ENCODE peak calls at places on chromosomes 3 and 15, in ten cellular contexts. J, G, P, X, S, E, K, R, B and Q are unnamed samples.

GRCh38 chr3:108124337-108125150 is 33.7 kb upstream of the CD47 start:
- DNase-seq in J (no peak), G (no peak), P (no peak), X (peak; percentile 46), S (no peak), E (peak; percentile 82), K (peak; percentile 80), R (no peak), B (peak; percentile 56), Q (no peak)

GRCh38 chr3:14795996-14796395 is 22.8 kb upstream of the FGD5 start:
- DNase-seq in J (no peak), G (no peak), P (no peak), X (no peak), S (no peak), E (no peak), K (no peak), R (no peak), B (no peak), Q (no peak)

GRCh38 chr3:107284570-107284969 is 92.7 kb upstream of the CCDC54 start:
- DNase-seq in J (no peak), G (no peak), P (no peak), X (no peak), S (no peak), E (no peak), K (no peak), R (no peak), B (no peak), Q (no peak)

GRCh38 chr15:66619152-66619903 is 53.5 kb upstream of the LCTL start:
- DNase-seq in J (peak; percentile 63), G (peak; percentile 78), P (peak; percentile 65), X (no peak), S (no peak), E (peak; percentile 18), K (peak; percentile 35), R (peak; percentile 83), B (peak; percentile 42), Q (peak; percentile 30)

GRCh38 chr3:107911337-107912000 is 179.4 kb downstream of the CD47 start:
- DNase-seq in J (no peak), G (no peak), P (no peak), X (no peak), S (no peak), E (no peak), K (no peak), R (no peak), B (no peak), Q (no peak)

GRCh38 chr15:39180494-39180930 is 400.4 kb upstream of the THBS1 start:
- DNase-seq in J (no peak), G (no peak), P (no peak), X (no peak), S (no peak), E (no peak), K (no peak), R (no peak), B (no peak), Q (no peak)

GRCh38 chr3:113507501-113508067 is 7.4 kb downstream of the SPICE1 start:
- DNase-seq in J (no peak), G (no peak), P (no peak), X (no peak), S (no peak), E (no peak), K (no peak), R (no peak), B (no peak), Q (no peak)

GRCh38 chr3:49001155-49001554 is 6.0 kb upstream of the WDR6 start:
- DNase-seq in J (no peak), G (no peak), P (no peak), X (no peak), S (no peak), E (no peak), K (no peak), R (no peak), B (no peak), Q (no peak)

GRCh38 chr15:63895194-63895593 is 61.4 kb upstream of the HERC1 start:
- DNase-seq in J (no peak), G (no peak), P (peak; percentile 78), X (no peak), S (no peak), E (no peak), K (no peak), R (no peak), B (no peak), Q (no peak)

GRCh38 chr3:145557405-145557804 is 603.6 kb downstream of the PLOD2 start:
- DNase-seq in J (peak; percentile 1), G (no peak), P (no peak), X (no peak), S (no peak), E (no peak), K (no peak), R (peak; percentile 23), B (no peak), Q (no peak)

GRCh38 chr3:127729556-127730056 is 56.9 kb downstream of the ABTB1 start:
- DNase-seq in J (no peak), G (no peak), P (no peak), X (no peak), S (no peak), E (no peak), K (no peak), R (no peak), B (no peak), Q (no peak)

GRCh38 chr3:124519844-124520243 is 210.4 kb upstream of the UMPS start:
- DNase-seq in J (no peak), G (no peak), P (no peak), X (no peak), S (no peak), E (peak; percentile 26), K (no peak), R (no peak), B (no peak), Q (no peak)

GRCh38 chr15:57680021-57680420 is 26.5 kb upstream of the POLR2M start:
- DNase-seq in J (peak; percentile 81), G (no peak), P (no peak), X (no peak), S (no peak), E (no peak), K (no peak), R (no peak), B (no peak), Q (no peak)

GRCh38 chr3:89957461-89957860 is 850.0 kb downstream of the EPHA3 start:
- DNase-seq in J (peak; percentile 34), G (no peak), P (no peak), X (no peak), S (no peak), E (no peak), K (no peak), R (no peak), B (no peak), Q (no peak)

GRCh38 chr3:45783667-45784066 is 12.7 kb downstream of the SLC6A20 start:
- DNase-seq in J (no peak), G (no peak), P (no peak), X (no peak), S (no peak), E (no peak), K (no peak), R (no peak), B (no peak), Q (no peak)

GRCh38 chr3:12601072-12601471 is 44.2 kb downstream of the MKRN2 start:
- DNase-seq in J (no peak), G (no peak), P (peak; percentile 61), X (no peak), S (no peak), E (no peak), K (no peak), R (no peak), B (no peak), Q (no peak)

GRCh38 chr15:27899583-27900295 is 199.4 kb downstream of the OCA2 start:
- DNase-seq in J (no peak), G (no peak), P (no peak), X (no peak), S (no peak), E (no peak), K (no peak), R (no peak), B (no peak), Q (no peak)

GRCh38 chr3:50978991-50979667 is 304.4 kb downstream of the DOCK3 start:
- DNase-seq in J (no peak), G (no peak), P (no peak), X (no peak), S (no peak), E (no peak), K (no peak), R (no peak), B (no peak), Q (no peak)

GRCh38 chr3:3800685-3801509 is 1.7 kb downstream of the LRRN1 start:
- DNase-seq in J (no peak), G (peak; percentile 16), P (no peak), X (no peak), S (no peak), E (no peak), K (peak; percentile 16), R (no peak), B (no peak), Q (no peak)

GRCh38 chr3:197541756-197542539 is 13.8 kb downstream of the BDH1 start:
- DNase-seq in J (no peak), G (peak; percentile 48), P (peak; percentile 90), X (no peak), S (no peak), E (no peak), K (no peak), R (peak; percentile 95), B (no peak), Q (no peak)